ENCODE peak calls at places on chromosomes 5 and 9, in six cellular contexts. U is K562, K is transverse colon, O is heart left ventricle, J is spleen, S is sigmoid colon. W is an unnamed sample.

GRCh38 chr5:54091416-54092130 is 218.8 kb downstream of the ARL15 start:
- DNase-seq in U (no peak), O (peak; percentile 57), S (peak; percentile 70), K (no peak), J (no peak), W (no peak)

GRCh38 chr9:32725066-32725860 is 58.1 kb upstream of the TMEM215 start:
- DNase-seq in S (no peak), J (no peak), K (no peak), U (no peak), O (no peak), W (no peak)

GRCh38 chr9:92668746-92669526 is 995 bp downstream of the IPPK start:
- DNase-seq in S (no peak), J (peak; percentile 80), O (peak; percentile 54), U (peak; percentile 64), K (peak; percentile 54), W (peak; percentile 50)

GRCh38 chr5:58136416-58136815 is 323.5 kb downstream of the PLK2 start:
- DNase-seq in U (no peak), J (no peak), S (no peak), O (no peak), K (no peak), W (no peak)

GRCh38 chr5:143588933-143589662 is 185.6 kb upstream of the NR3C1 start:
- DNase-seq in K (no peak), J (no peak), U (no peak), S (no peak), O (no peak), W (no peak)

GRCh38 chr9:36327903-36328302 is 69.7 kb upstream of the GNE start:
- DNase-seq in S (no peak), O (no peak), U (no peak), J (no peak), K (no peak), W (no peak)

GRCh38 chr5:132853790-132854189 is 12.5 kb downstream of the GDF9 start:
- DNase-seq in O (no peak), U (no peak), S (no peak), K (no peak), J (no peak), W (no peak)

GRCh38 chr5:106321242-106321641 is 1349.5 kb downstream of the EFNA5 start:
- DNase-seq in J (no peak), K (no peak), U (no peak), O (no peak), S (no peak), W (no peak)

GRCh38 chr9:74645007-74645639 is 148.0 kb downstream of the RORB start:
- DNase-seq in S (no peak), K (no peak), J (no peak), U (peak; percentile 7), O (no peak), W (peak; percentile 4)

GRCh38 chr5:176355400-176356178 is 6.0 kb downstream of the KIAA1191 start:
- DNase-seq in K (no peak), J (no peak), S (no peak), O (no peak), U (peak; percentile 34), W (no peak)

GRCh38 chr5:17807069-17807468 is 172.8 kb downstream of the TAF11L14 start:
- DNase-seq in J (no peak), S (no peak), O (no peak), K (no peak), U (no peak), W (no peak)

GRCh38 chr5:7638456-7638855 is 212.5 kb downstream of the CFAP90 start:
- DNase-seq in K (no peak), J (no peak), S (peak; percentile 65), O (no peak), U (no peak), W (no peak)

GRCh38 chr9:104740596-104740995 is 6.9 kb upstream of the NIPSNAP3A start:
- DNase-seq in U (no peak), K (no peak), S (no peak), O (no peak), J (no peak), W (no peak)

GRCh38 chr5:96752341-96753016 is 55.3 kb downstream of the ERAP1 start:
- DNase-seq in J (no peak), O (no peak), K (no peak), S (no peak), U (peak; percentile 47), W (peak; percentile 89)

GRCh38 chr9:136501686-136502085 is 18.8 kb upstream of the SEC16A start:
- DNase-seq in U (no peak), S (no peak), J (no peak), K (no peak), O (no peak), W (no peak)

GRCh38 chr5:111229871-111230812 is 6.0 kb downstream of the CAMK4 start:
- DNase-seq in O (no peak), K (no peak), U (no peak), S (no peak), J (no peak), W (no peak)

DNA sequence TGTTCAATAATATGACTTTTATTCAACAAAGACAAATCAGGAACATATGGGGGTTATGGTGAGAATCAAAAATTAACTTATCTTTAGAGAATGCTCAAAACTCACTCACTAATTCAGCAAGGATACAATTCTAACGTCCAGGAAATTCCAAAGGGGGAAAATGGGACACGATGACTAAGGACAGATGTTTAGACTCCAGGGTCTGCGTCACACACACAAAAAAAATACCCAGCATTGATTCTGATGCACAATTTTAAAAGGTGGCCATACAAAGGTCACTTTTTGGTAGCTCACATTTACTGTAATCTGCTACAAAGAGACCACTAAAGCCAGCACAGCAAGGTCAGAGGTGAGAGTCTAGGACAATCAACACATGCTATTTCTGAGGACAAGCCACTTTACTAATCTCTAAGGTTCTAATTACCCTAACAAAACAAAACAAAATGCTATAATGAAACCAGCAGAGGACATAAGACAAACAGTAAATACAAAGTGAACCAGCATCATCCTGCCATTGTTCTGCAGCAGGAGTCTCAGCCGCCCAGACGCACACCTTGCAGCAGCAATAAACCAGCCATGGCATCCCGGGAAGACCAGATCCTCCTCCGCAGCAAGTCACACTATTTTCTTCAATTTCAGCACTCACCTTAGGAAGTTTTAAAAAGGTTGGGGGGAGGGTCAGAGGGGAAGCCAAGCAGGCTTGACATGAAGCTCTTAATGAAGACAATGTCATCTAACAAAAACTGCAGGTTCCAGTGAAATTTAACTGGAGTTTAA is 57.8 kb downstream of the TTC39B start:
- DNase-seq in O (no peak), U (no peak), K (no peak), J (no peak), S (no peak), W (no peak)
- TF ChIP-seq POLR2A in O (no peak), U (no peak), K (no peak), J (no peak), S (no peak), W (no peak)

DNA sequence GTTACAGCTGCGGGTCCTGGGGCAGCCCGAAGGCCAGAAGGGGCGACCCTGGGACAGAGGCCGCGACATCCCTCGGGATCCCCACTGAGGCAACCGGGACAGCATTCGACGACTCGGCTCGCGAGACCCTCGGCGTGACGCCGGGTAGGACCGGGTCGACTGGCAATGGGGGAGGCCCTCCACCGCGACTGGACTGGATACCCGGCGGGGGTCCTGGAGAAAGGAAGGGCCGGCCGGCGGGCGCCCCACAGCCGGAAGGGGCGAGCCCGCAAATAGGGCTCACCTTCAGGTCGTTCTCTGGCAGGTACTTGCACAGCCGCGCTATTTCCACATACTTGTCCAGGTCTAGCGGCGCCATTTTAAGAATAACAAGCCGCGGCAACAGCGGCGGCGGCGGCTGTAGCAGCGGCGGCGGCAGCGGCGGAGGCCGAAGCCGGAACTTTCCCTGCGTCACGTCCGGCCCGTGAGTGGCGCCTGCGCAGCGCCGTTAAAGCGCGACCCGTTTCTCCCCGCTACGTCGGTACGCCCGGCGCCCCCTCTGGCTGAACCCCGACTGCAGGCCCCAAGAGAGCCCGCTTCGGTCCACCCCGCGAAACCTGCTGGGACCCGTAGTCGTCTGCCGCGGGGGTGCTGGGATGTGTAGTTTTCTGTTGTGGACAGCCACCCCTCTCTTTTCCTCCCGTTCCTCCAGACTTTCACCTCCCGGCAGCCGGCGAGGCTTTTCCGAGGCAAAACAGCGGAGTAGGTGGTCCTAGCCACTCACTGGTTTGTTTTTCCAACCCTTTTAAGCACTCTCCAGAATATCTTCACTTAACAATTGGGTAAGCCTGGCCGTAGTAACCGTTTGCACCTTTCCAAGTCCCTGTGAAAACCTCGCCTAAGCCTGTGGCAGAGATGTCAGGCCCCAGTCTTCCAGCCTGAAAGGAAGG is at the start of gene PPP6C:
- DNase-seq in J (peak; percentile 99), O (peak; percentile 99), K (peak; percentile 98), S (peak; percentile 98), U (peak; percentile 96), W (peak; percentile 99)
- TF ChIP-seq POLR2A in J (no peak), O (peak; percentile 8), K (peak; percentile 86), S (peak; percentile 79), U (peak; percentile 84), W (peak; percentile 85)

DNA sequence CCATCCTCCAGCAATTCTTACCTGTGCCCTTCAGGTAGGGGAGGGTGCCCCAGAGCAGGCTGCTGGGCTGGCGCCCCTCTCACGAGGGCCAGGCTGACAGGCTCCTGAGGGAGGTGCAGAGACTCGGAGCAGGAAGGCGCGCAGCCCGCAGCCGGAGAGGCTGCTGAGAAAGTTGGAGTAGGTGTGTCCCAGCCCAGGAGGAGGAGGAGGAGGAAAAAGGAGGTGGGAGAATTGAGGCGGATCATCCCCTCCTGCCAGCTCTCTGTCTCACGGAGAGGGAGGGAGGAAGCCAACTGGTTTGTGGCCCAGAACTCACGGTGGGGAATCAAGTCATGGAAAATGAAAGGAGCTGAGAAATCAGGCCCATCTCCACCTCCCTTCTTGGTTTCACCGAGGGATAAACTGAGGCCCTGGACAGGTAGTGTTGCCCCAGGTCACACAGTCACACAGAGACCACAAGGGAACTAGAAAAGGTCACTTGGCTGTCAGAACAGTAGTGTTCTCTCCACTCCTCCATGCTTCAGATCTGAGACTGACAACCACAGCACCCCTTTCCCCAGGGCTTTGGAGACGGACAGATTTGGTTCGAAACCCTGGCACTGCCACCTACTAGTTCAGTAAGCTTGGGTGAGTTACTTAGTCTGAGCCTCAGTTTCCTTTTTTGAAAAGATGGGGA is at the start of gene FAT2:
- DNase-seq in U (no peak), K (no peak), O (no peak), J (no peak), S (no peak), W (no peak)
- TF ChIP-seq POLR2A in U (no peak), K (no peak), O (no peak), J (no peak), S (no peak), W (no peak)

GRCh38 chr5:135367554-135367953 is 31.5 kb downstream of the MACROH2A1 start:
- DNase-seq in S (no peak), K (no peak), J (peak; percentile 38), U (no peak), O (no peak), W (no peak)
- TF ChIP-seq POLR2A in S (no peak), K (no peak), J (no peak), U (no peak), O (no peak), W (no peak)